ENCODE peak calls at places on chromosomes 16 and 17, in six cellular contexts. Q is CD14-positive monocyte, P is choroid plexus epithelial cell, I is breast epithelium, N is sigmoid colon, X is AG09319. H is an unnamed sample.

GRCh38 chr17:17860761-17861107 is 23.9 kb upstream of the SREBF1 start:
- DNase-seq in N (no peak), I (no peak), P (no peak), X (no peak), Q (no peak), H (no peak)

GRCh38 chr17:45168991-45169752 is 7.5 kb downstream of the HEXIM2 start:
- DNase-seq in I (no peak), X (no peak), N (no peak), Q (no peak), P (no peak), H (no peak)

GRCh38 chr16:13779676-13780075 is 140.3 kb upstream of the ERCC4 start:
- DNase-seq in I (no peak), N (no peak), Q (no peak), X (no peak), P (no peak), H (no peak)

GRCh38 chr16:5064915-5065314 is 841 bp downstream of the C16orf89 start:
- DNase-seq in I (no peak), N (peak; percentile 14), P (peak; percentile 43), X (no peak), Q (peak; percentile 27), H (no peak)

GRCh38 chr16:12771341-12771798 is 32.3 kb downstream of the CPPED1 start:
- DNase-seq in X (no peak), P (peak; percentile 21), N (no peak), I (no peak), Q (no peak), H (no peak)

GRCh38 chr17:66730497-66730923 is 104.4 kb upstream of the CACNG5 start:
- DNase-seq in Q (no peak), P (peak; percentile 75), N (no peak), X (no peak), I (no peak), H (no peak)

GRCh38 chr17:42779942-42780815 is at the start of gene WNK4:
- DNase-seq in Q (no peak), N (peak; percentile 57), I (no peak), P (no peak), X (no peak), H (no peak)

GRCh38 chr17:29004081-29004692 is 1.6 kb downstream of the SEZ6 start:
- DNase-seq in X (no peak), Q (no peak), I (no peak), N (no peak), P (peak; percentile 37), H (no peak)

GRCh38 chr16:72963921-72964320 is 84.0 kb downstream of the ZFHX3 start:
- DNase-seq in P (peak; percentile 7), N (no peak), X (no peak), Q (no peak), I (no peak), H (no peak)

GRCh38 chr17:28612936-28613872 is 781 bp downstream of the RSKR start:
- DNase-seq in I (no peak), Q (no peak), X (no peak), N (no peak), P (peak; percentile 70), H (no peak)

GRCh38 chr17:47879028-47879585 is 16.9 kb upstream of the SP2 start:
- DNase-seq in P (peak; percentile 35), Q (peak; percentile 11), X (no peak), N (no peak), I (no peak), H (peak; percentile 31)

GRCh38 chr16:68096491-68096890 is 11.3 kb downstream of the NFATC3 start:
- DNase-seq in I (no peak), P (no peak), X (no peak), Q (no peak), N (no peak), H (no peak)

GRCh38 chr17:3870871-3871306 is 22.0 kb downstream of the CAMKK1 start:
- DNase-seq in I (no peak), Q (no peak), P (peak; percentile 27), N (no peak), X (no peak), H (no peak)

GRCh38 chr17:83176272-83176955 is 97.0 kb downstream of the METRNL start:
- DNase-seq in Q (no peak), P (no peak), X (no peak), N (peak; percentile 52), I (peak; percentile 9), H (no peak)

GRCh38 chr16:70416748-70417616 is 21.9 kb downstream of the ST3GAL2 start:
- DNase-seq in P (no peak), Q (no peak), N (no peak), X (no peak), I (no peak), H (no peak)

GRCh38 chr16:83059237-83059636 is 432.5 kb downstream of the CDH13 start:
- DNase-seq in I (no peak), N (no peak), X (no peak), P (no peak), Q (no peak), H (no peak)

GRCh38 chr17:39462644-39463375 is 1.5 kb downstream of the CDK12 start:
- DNase-seq in P (peak; percentile 18), I (no peak), Q (peak; percentile 48), X (no peak), N (peak; percentile 66), H (no peak)

GRCh38 chr17:83012161-83012800 is 67.1 kb upstream of the METRNL start:
- DNase-seq in I (no peak), P (no peak), Q (no peak), N (no peak), X (no peak), H (no peak)

GRCh38 chr16:83315271-83315670 is 492.5 kb upstream of the HSBP1 start:
- DNase-seq in N (no peak), I (no peak), P (no peak), X (no peak), Q (no peak), H (no peak)

GRCh38 chr17:80456465-80457235 is 19.8 kb downstream of the NPTX1 start:
- DNase-seq in I (no peak), Q (no peak), P (no peak), X (no peak), N (peak; percentile 93), H (no peak)

GRCh38 chr16:80804061-80804450 is 342 bp downstream of the CDYL2 start:
- DNase-seq in Q (no peak), I (no peak), X (peak; percentile 22), P (peak; percentile 72), N (no peak), H (peak; percentile 17)

GRCh38 chr16:49075709-49076108 is 205.9 kb downstream of the CBLN1 start:
- DNase-seq in N (no peak), X (no peak), I (no peak), P (no peak), Q (no peak), H (no peak)

GRCh38 chr16:49441366-49441780 is 67.8 kb downstream of the C16orf78 start:
- DNase-seq in P (peak; percentile 5), X (no peak), Q (no peak), N (no peak), I (peak; percentile 47), H (no peak)

GRCh38 chr16:86865866-86866675 is 287.7 kb downstream of the FOXL1 start:
- DNase-seq in P (no peak), N (peak; percentile 78), Q (no peak), X (no peak), I (peak; percentile 65), H (no peak)
- TF ChIP-seq CTCF in P (no peak), N (no peak), Q (no peak), X (no peak), I (no peak), H (no peak)

DNA sequence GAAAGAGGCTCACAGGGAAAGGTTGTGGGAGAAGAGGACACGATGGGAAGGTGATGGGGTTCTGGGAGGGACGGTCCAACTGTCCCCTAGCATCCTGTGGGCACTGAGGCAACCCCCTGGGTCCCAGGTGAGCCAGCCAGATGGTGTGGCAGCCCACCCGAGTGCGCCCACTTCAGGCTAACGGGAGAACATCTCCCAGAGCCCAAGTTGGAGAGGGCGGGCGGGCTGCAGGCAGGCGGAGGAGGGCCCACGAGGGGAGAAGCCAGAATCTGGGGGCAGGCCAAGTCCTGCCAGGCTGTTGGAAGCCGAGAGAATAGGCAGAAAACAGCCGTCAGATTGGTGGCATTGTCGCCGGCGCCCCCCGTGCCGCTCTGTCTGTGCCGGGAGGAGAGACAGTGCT is 13.8 kb upstream of the ABCC3 start:
- DNase-seq in N (no peak), Q (no peak), X (no peak), I (no peak), P (no peak), H (no peak)
- TF ChIP-seq CTCF in N (no peak), Q (no peak), X (no peak), I (no peak), P (peak; percentile 26), H (no peak)

GRCh38 chr17:65219707-65220106 is 82.5 kb downstream of the RGS9 start:
- DNase-seq in P (no peak), I (no peak), X (no peak), Q (no peak), N (no peak), H (no peak)

GRCh38 chr17:65219124-65219523 is 82.0 kb downstream of the RGS9 start:
- DNase-seq in X (no peak), N (no peak), I (no peak), P (no peak), Q (no peak), H (no peak)

GRCh38 chr17:65218261-65218660 is 81.1 kb downstream of the RGS9 start:
- DNase-seq in X (no peak), P (no peak), I (no peak), N (no peak), Q (no peak), H (no peak)

GRCh38 chr17:65222216-65222738 is 85.1 kb downstream of the RGS9 start:
- DNase-seq in Q (no peak), N (no peak), P (no peak), I (no peak), X (no peak), H (no peak)

DNA sequence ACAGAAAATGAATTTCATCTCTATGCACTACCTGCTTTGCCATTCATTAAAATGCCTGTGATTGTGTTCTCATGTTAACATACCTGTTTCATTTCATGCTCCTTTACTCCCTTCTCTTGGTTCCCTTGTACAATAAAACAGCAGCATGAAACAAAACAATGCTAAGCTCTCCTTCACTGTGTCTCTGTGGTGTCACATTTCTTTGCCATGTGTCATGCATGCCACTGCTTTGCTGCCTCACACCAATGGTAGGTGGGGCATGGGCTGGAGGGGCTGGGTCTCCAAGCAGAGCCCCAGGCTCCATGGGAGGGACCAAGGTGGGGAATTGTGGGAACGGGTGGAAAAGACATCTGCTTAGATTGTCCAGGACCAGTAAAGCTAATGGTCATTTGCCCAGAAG is 83.6 kb downstream of the RGS9 start:
- DNase-seq in P (no peak), N (no peak), X (no peak), Q (no peak), I (no peak), H (no peak)
- TF ChIP-seq CTCF in P (no peak), N (no peak), X (no peak), Q (no peak), I (no peak), H (no peak)

DNA sequence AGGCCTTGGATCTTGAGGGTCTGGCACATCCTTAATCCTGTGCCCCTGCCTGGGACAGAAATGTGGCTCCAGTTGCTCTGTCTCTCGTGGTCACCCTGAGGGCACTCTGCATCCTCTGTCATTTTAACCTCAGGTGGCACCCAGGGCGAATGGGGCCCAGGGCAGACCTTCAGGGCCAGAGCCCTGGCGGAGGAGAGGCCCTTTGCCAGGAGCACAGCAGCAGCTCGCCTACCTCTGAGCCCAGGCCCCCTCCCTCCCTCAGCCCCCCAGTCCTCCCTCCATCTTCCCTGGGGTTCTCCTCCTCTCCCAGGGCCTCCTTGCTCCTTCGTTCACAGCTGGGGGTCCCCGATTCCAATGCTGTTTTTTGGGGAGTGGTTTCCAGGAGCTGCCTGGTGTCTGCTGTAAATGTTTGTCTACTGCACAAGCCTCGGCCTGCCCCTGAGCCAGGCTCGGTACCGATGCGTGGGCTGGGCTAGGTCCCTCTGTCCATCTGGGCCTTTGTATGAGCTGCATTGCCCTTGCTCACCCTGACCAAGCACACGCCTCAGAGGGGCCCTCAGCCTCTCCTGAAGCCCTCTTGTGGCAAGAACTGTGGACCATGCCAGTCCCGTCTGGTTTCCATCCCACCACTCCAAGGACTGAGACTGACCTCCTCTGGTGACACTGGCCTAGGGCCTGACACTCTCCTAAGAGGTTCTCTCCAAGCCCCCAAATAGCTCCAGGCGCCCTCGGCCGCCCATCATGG is 4.0 kb upstream of the ADGRG3 start:
- DNase-seq in P (no peak), X (no peak), I (no peak), N (no peak), Q (no peak), H (no peak)
- TF ChIP-seq CTCF in P (no peak), X (no peak), I (no peak), N (no peak), Q (no peak), H (no peak)

H was measured in AG09309.